ENCODE peak calls at places on chromosomes 5 and 9, in seven cellular contexts. C is MM.1S, U is left ventricle myocardium inferior, I is A673, O is BE2C, P is stomach, N is endothelial cell of umbilical vein. Y is an unnamed sample. For H3K9me3, the result is how much of the 10 kb centered on the place peaks cover.

GRCh38 chr5:89628876-89629635 is 746.1 kb upstream of the MEF2C start:
- DNase-seq in U (no peak), I (no peak), O (no peak), P (no peak), C (no peak), N (no peak), Y (no peak)

GRCh38 chr5:42632501-42632900 is 124.1 kb upstream of the CCDC152 start:
- DNase-seq in P (no peak), I (no peak), O (no peak), N (no peak), U (no peak), C (peak), Y (no peak)

GRCh38 chr5:172760933-172761332 is 10.1 kb downstream of the DUSP1 start:
- DNase-seq in C (no peak), I (no peak), P (no peak), U (no peak), N (no peak), O (no peak), Y (no peak)

GRCh38 chr9:4077499-4078102 is 222.3 kb downstream of the GLIS3 start:
- DNase-seq in P (peak), I (peak), C (peak), O (peak), U (peak), N (peak), Y (peak)

GRCh38 chr5:147234098-147234824 is 565 bp upstream of the STK32A start:
- DNase-seq in P (no peak), C (no peak), U (no peak), O (no peak), I (no peak), N (no peak), Y (no peak)

GRCh38 chr5:16593630-16594029 is 23.2 kb downstream of the RETREG1 start:
- DNase-seq in P (no peak), C (no peak), U (no peak), I (no peak), N (no peak), O (no peak), Y (no peak)

GRCh38 chr5:85337400-85337799 is 952.7 kb upstream of the EDIL3 start:
- DNase-seq in P (no peak), O (no peak), C (no peak), I (no peak), U (no peak), N (no peak), Y (no peak)

GRCh38 chr5:83097582-83098265 is 20.4 kb downstream of the XRCC4 start:
- DNase-seq in O (no peak), C (no peak), P (no peak), U (no peak), I (peak), N (peak), Y (no peak)

GRCh38 chr9:133237271-133237731 is 28.3 kb upstream of the OBP2B start:
- DNase-seq in U (no peak), O (no peak), I (no peak), P (peak), C (no peak), N (peak), Y (no peak)

GRCh38 chr5:133938932-133939331 is 29.5 kb downstream of the C5orf15 start:
- DNase-seq in C (peak), O (no peak), P (no peak), U (no peak), N (peak), I (no peak), Y (no peak)

GRCh38 chr5:134594797-134595457 is 37.7 kb downstream of the SAR1B start:
- DNase-seq in N (no peak), C (peak), P (no peak), U (no peak), O (no peak), I (peak), Y (no peak)

GRCh38 chr5:10319202-10319851 is 11.6 kb upstream of the CMBL start:
- DNase-seq in N (no peak), U (no peak), O (no peak), I (no peak), P (no peak), C (no peak), Y (no peak)

GRCh38 chr5:38672059-38672791 is 115.8 kb upstream of the LIFR start:
- DNase-seq in N (no peak), U (no peak), P (no peak), I (peak), C (no peak), O (peak), Y (no peak)

GRCh38 chr5:191949-192690 is 825 bp downstream of the LRRC14B start:
- DNase-seq in N (no peak), U (no peak), I (no peak), O (no peak), C (peak), P (no peak), Y (no peak)

GRCh38 chr9:112496074-112496722 is 9.6 kb downstream of the KIAA1958 start:
- DNase-seq in C (no peak), O (no peak), I (no peak), U (no peak), P (no peak), N (no peak), Y (no peak)

GRCh38 chr5:172867761-172868435 is 33.8 kb downstream of the ERGIC1 start:
- DNase-seq in C (no peak), U (no peak), N (no peak), I (no peak), P (no peak), O (no peak), Y (no peak)

GRCh38 chr9:129275626-129276247 is 97.7 kb upstream of the IER5L start:
- DNase-seq in N (no peak), C (no peak), O (no peak), P (no peak), I (no peak), U (no peak), Y (peak)

GRCh38 chr9:109815366-109815947 is 35.5 kb downstream of the PALM2AKAP2 start:
- DNase-seq in N (no peak), U (no peak), P (no peak), C (no peak), O (no peak), I (no peak), Y (no peak)

GRCh38 chr5:32092938-32093812 is 80.9 kb downstream of the GOLPH3 start:
- DNase-seq in C (peak), I (peak), U (no peak), P (peak), N (peak), O (peak), Y (peak)

GRCh38 chr5:108529381-108529780 is 147.5 kb upstream of the FBXL17 start:
- DNase-seq in C (no peak), O (no peak), N (no peak), P (no peak), U (no peak), I (no peak), Y (no peak)

GRCh38 chr5:10352404-10353240 is 873 bp upstream of the MARCHF6 start:
- DNase-seq in P (no peak), O (no peak), U (no peak), C (peak), N (no peak), I (no peak), Y (no peak)

GRCh38 chr5:71471193-71471592 is 15.7 kb downstream of the BDP1 start:
- DNase-seq in I (no peak), U (no peak), P (no peak), C (no peak), N (peak), O (no peak), Y (no peak)

GRCh38 chr9:128027166-128027539 is 40.0 kb downstream of the NAIF1 start:
- DNase-seq in U (no peak), O (no peak), N (peak), P (no peak), I (no peak), C (no peak), Y (no peak)

GRCh38 chr9:18921677-18922076 is 111.3 kb downstream of the SAXO1 start:
- DNase-seq in O (no peak), P (no peak), U (no peak), N (no peak), I (no peak), C (no peak), Y (no peak)

DNA sequence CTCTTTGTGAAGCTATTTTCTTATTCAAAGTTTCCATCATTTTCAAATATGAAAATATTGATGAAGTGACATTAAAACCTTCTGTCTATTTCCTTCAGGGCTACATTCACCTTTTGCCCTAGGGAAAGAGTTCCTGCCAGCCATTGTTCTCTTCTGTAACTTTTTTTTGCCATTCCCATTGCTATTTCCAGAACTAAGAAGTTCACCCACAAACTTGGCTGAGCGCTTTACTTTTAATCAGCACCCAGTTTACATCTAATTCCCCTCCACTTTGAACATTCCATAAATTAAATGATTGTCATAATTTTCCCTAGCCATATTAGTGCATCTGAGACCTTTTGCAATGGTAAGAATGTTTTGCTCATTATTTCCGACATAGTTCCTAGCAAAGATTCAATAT is 4.4 kb downstream of the IL33 start:
- DNase-seq in C (no peak), O (no peak), U (no peak), P (no peak), N (peak), I (no peak), Y (no peak)
- TF ChIP-seq CTCF in C (no peak), O (no peak), U (no peak), P (no peak), N (no peak), I (no peak), Y (no peak)

DNA sequence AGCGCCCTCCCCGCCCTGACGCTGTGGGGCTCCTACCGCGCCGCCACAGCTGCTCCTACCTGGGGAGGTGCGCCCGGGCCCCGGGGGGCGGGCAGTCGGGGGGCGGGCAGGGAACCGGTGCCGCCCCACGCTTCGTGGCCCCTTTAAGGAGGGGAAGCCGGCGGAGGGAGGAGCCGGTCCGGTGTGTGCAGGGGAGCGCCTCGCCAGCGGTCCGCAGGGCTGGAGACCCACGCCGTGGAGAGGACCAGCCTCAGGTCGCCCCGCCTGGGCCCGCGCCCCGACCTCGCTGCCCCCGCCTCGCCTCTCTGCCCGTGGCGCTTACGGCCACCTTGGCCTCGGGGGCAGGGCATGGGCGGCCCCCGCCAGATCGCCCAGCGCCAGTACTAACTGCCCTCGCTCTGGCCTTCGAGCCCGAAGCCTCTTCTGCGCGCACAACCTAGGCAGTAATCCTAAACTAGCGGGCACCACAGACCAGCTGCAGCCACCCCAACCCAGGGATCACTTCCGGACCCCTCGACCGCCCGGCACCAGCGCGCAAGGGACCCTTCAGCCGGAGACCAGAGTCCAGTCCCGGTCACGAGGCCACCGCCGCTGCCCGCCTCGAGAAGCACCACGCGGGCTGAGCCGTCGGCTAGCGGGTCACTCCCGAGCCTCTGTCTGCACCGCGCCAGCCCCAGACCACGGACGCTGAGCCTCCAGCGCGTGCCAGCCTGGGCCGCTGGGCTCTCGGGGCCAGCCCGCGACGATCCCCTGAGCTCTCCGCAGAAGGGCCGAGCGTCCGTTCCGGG is at the start of gene FOXE1:
- DNase-seq in N (no peak), C (no peak), I (no peak), P (no peak), U (no peak), O (no peak), Y (no peak)
- H3K9me3 ChIP-seq in N (under half), C (under half), I (under half), P (under half), U (under half), O (under half), Y (under half)

DNA sequence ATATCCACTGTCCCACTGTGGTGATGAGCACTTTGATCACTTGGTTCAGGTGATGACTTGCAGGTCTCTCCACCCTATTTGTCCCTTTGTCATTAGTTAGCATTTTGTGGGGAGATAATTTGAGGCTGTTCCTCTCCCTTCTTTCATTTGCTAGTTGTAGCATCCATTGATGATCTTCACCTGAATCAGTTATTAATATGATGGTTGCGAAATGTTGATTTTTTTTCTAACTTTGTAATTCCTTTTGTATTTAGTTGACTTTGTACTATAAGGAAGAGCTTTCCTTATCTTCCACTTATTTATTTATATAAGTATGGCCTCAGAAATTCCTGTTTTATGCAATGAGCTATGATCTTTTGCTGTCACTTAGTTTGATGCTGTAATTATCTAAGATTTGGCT is 12.6 kb downstream of the TRIO start:
- DNase-seq in P (no peak), I (no peak), U (no peak), C (no peak), O (no peak), N (no peak), Y (no peak)
- H3K4me3 ChIP-seq in P (no peak), I (no peak), U (no peak), C (no peak), O (no peak), N (no peak), Y (no peak)

DNA sequence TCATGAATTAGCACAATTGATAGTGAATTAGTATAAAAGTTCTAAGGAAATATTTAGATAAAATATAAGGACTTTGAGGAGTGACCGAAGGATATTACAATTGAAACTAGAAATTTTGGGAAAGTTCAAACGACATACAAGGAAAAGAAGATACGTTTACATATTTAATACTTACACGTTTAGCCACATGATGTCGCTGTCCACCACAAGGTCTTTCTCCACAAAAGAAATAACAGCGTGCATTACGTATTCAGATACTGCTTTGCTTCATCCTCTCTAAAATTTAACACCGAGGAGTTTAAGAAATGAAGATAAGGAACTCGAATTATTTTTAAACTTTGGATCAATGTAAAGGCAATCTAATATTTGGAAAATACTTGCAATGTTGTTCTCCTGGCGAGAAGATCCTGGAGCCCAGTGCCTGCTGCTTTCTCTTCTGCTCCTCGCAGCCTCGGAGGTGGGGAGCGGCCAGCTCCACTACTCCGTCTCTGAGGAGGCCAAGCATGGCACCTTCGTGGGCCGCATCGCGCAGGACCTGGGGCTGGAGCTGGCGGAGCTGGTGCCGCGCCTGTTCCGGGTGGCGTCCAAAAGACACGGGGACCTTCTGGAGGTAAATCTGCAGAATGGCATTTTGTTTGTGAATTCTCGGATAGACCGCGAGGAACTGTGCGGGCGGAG is at the start of gene PCDHA3:
- DNase-seq in I (peak), U (no peak), N (peak), C (no peak), P (no peak), O (no peak), Y (no peak)
- TF ChIP-seq CTCF in I (peak), U (peak), N (peak), C (peak), P (no peak), O (no peak), Y (no peak)

GRCh38 chr5:142839711-142840441 is 69.7 kb downstream of the ARHGAP26 start:
- DNase-seq in N (no peak), C (no peak), O (no peak), U (peak), P (no peak), I (no peak), Y (no peak)

GRCh38 chr5:142837274-142837673 is 67.1 kb downstream of the ARHGAP26 start:
- DNase-seq in I (no peak), C (no peak), U (no peak), P (no peak), N (no peak), O (no peak), Y (no peak)

GRCh38 chr5:142836048-142836447 is 65.9 kb downstream of the ARHGAP26 start:
- DNase-seq in C (no peak), U (no peak), P (no peak), O (no peak), I (no peak), N (no peak), Y (no peak)

GRCh38 chr5:142840591-142840990 is 70.4 kb downstream of the ARHGAP26 start:
- DNase-seq in I (no peak), C (no peak), P (no peak), N (no peak), U (no peak), O (no peak), Y (no peak)

DNA sequence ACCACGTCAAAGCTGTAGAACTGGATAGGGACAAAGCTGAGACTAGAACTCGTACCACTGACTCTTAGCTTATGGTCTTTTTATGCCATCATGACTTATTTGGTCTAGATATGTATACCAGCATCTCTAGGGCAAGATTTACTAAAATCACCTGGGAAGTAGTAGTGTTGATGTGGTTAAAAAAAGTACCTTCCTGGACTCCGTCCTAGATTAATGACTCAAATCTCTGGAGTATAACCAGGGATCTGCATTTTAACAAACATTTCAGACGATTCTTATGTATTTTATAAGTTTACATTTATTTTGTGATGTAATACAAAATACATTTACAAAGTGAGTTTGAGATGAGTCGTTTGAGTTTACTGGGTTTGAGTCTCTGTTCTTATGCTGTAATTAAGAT is 68.7 kb downstream of the ARHGAP26 start:
- DNase-seq in N (no peak), P (no peak), C (no peak), O (no peak), I (no peak), U (no peak), Y (no peak)
- H3K9me3 ChIP-seq in N (under half), P (under half), C (under half), O (under half), I (under half), U (under half), Y (under half)